ENCODE peak calls at places on chromosomes 13 and 19, in eight cellular contexts. S is stomach, B is A549, X is tibial nerve, O is transverse colon, A is suprapubic skin, P is ovary, T is HepG2. Z is an unnamed sample.

GRCh38 chr19:39590265-39590664 is 12.1 kb upstream of the LGALS13 start:
- DNase-seq in S (no peak), B (no peak), X (no peak), O (no peak), A (no peak), P (no peak), T (no peak), Z (no peak)

GRCh38 chr13:105345116-105345515 is 1190.3 kb downstream of the EFNB2 start:
- DNase-seq in S (no peak), B (no peak), X (no peak), O (no peak), A (no peak), P (no peak), T (no peak), Z (no peak)

GRCh38 chr19:57708641-57709354 is at the start of gene ZNF154:
- DNase-seq in S (no peak), B (no peak), X (no peak), O (peak; percentile 48), A (no peak), P (no peak), T (no peak), Z (no peak)

GRCh38 chr13:40798380-40798779 is 9.0 kb downstream of the SLC25A15 start:
- DNase-seq in S (peak; percentile 78), B (no peak), X (no peak), O (no peak), A (no peak), P (no peak), T (no peak), Z (no peak)

GRCh38 chr19:28426902-28427232 is 786.1 kb downstream of the UQCRFS1 start:
- DNase-seq in S (no peak), B (no peak), X (no peak), O (no peak), A (no peak), P (no peak), T (no peak), Z (no peak)

GRCh38 chr13:106176103-106176502 is 359.4 kb downstream of the EFNB2 start:
- DNase-seq in S (no peak), B (no peak), X (no peak), O (no peak), A (no peak), P (no peak), T (no peak), Z (no peak)

GRCh38 chr19:10142701-10143375 is 23.1 kb upstream of the EIF3G start:
- DNase-seq in S (no peak), B (no peak), X (no peak), O (peak; percentile 48), A (no peak), P (no peak), T (no peak), Z (no peak)

GRCh38 chr13:100301418-100301817 is 212.5 kb downstream of the PCCA start:
- DNase-seq in S (no peak), B (no peak), X (no peak), O (no peak), A (no peak), P (no peak), T (no peak), Z (no peak)

GRCh38 chr13:21014666-21015170 is 46.7 kb downstream of the LATS2 start:
- DNase-seq in S (no peak), B (no peak), X (no peak), O (no peak), A (no peak), P (peak; percentile 65), T (peak; percentile 79), Z (no peak)

GRCh38 chr19:13026478-13026999 is 31.3 kb downstream of the NFIX start:
- DNase-seq in S (peak; percentile 68), B (no peak), X (no peak), O (peak; percentile 66), A (no peak), P (no peak), T (peak; percentile 96), Z (no peak)
- TF ChIP-seq EP300 in S (no peak), B (no peak), X (no peak), O (no peak), A (no peak), P (no peak), T (peak; percentile 64), Z (no peak)

GRCh38 chr19:33235996-33236350 is 10.3 kb upstream of the SLC7A10 start:
- DNase-seq in S (no peak), B (no peak), X (no peak), O (no peak), A (no peak), P (no peak), T (no peak), Z (no peak)
- TF ChIP-seq POLR2A in S (no peak), B (no peak), X (no peak), O (no peak), A (no peak), P (no peak), T (no peak), Z (no peak)

GRCh38 chr13:97944396-97945029 is 9.0 kb upstream of the IPO5 start:
- DNase-seq in S (no peak), B (no peak), X (no peak), O (no peak), A (no peak), P (no peak), T (no peak), Z (no peak)
- TF ChIP-seq EP300 in S (no peak), B (no peak), X (no peak), O (no peak), A (no peak), P (no peak), T (no peak), Z (no peak)

DNA sequence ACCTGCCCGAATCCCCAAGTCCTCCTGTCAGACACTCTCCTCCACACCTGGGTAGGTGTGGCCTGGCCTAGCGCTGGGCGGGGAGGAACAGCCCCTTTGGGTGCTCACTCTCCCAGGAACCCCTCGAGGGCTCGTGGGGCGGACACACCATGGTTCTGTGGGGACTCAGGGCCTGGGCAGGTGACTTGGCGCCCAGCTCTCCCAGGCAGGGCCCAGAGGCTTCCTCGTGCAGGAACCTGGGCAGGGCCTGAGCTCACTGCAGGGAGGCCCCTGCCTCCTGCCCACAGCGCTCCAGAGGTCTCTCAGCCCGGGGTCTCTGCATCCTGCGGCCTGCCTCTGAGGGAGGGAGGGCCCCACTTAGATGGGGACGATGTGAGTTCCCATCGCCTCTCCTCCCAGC is 11.9 kb downstream of the LSM4 start:
- DNase-seq in S (no peak), B (no peak), X (no peak), O (no peak), A (no peak), P (no peak), T (no peak), Z (no peak)
- TF ChIP-seq POLR2A in S (no peak), B (no peak), X (no peak), O (no peak), A (no peak), P (no peak), T (no peak), Z (no peak)

GRCh38 chr19:40612831-40613668 is 11.9 kb downstream of the LTBP4 start:
- DNase-seq in S (peak; percentile 72), B (peak; percentile 71), X (peak; percentile 57), O (peak; percentile 70), A (peak; percentile 89), P (peak; percentile 87), T (no peak), Z (no peak)

GRCh38 chr19:40610396-40611064 is 9.4 kb downstream of the LTBP4 start:
- DNase-seq in S (peak; percentile 77), B (no peak), X (no peak), O (peak; percentile 73), A (no peak), P (peak; percentile 73), T (no peak), Z (no peak)

GRCh38 chr19:40609561-40610395 is 8.6 kb downstream of the LTBP4 start:
- DNase-seq in S (peak; percentile 96), B (peak; percentile 98), X (peak; percentile 91), O (peak; percentile 97), A (peak; percentile 98), P (peak; percentile 89), T (peak; percentile 44), Z (peak; percentile 98)

GRCh38 chr19:40611900-40612698 is 10.9 kb downstream of the LTBP4 start:
- DNase-seq in S (no peak), B (no peak), X (no peak), O (no peak), A (no peak), P (no peak), T (no peak), Z (no peak)

DNA sequence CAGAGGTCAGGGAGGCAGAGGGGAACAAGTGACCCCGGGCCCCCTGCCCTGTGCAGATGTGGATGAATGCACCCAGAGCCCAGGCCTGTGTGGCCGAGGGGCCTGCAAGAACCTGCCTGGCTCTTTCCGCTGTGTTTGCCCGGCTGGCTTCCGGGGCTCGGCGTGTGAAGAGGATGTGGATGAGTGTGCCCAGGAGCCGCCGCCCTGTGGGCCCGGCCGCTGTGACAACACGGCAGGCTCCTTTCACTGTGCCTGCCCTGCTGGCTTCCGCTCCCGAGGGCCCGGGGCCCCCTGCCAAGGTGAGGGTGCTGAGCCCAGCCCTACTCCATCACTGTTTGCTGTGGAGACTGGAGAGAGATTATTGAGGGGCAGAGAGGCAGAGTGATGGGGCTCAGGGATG is 9.9 kb downstream of the LTBP4 start:
- DNase-seq in S (peak; percentile 52), B (no peak), X (no peak), O (peak; percentile 64), A (no peak), P (no peak), T (no peak), Z (no peak)
- TF ChIP-seq EP300 in S (no peak), B (no peak), X (no peak), O (no peak), A (no peak), P (no peak), T (no peak), Z (no peak)

GRCh38 chr19:15285896-15286591 is 46.3 kb downstream of the BRD4 start:
- DNase-seq in S (no peak), B (no peak), X (no peak), O (no peak), A (no peak), P (no peak), T (no peak), Z (no peak)
- TF ChIP-seq POLR2A in S (no peak), B (no peak), X (no peak), O (no peak), A (no peak), P (no peak), T (no peak), Z (no peak)

Z was measured in esophagus muscularis mucosa.